ENCODE peak calls at places on chromosomes 16 and 17, in six cellular contexts. E is aorta, Q is H9, P is Peyer's patch, N is heart left ventricle, D is OCI-LY7. M is an unnamed sample.

GRCh38 chr17:236641-237405 is 55.4 kb upstream of the DOC2B start:
- DNase-seq in E (peak; percentile 17), D (no peak), N (peak; percentile 3), P (no peak), Q (no peak), M (peak; percentile 58)

GRCh38 chr17:29086628-29087332 is 43.8 kb downstream of the PIPOX start:
- DNase-seq in P (no peak), D (no peak), Q (peak; percentile 77), E (no peak), N (no peak), M (no peak)

GRCh38 chr17:37802061-37802460 is 57.2 kb upstream of the HNF1B start:
- DNase-seq in D (no peak), Q (no peak), P (no peak), N (no peak), E (peak; percentile 47), M (no peak)

GRCh38 chr16:57519796-57520360 is 16.5 kb downstream of the CCDC102A start:
- DNase-seq in N (peak; percentile 76), D (peak; percentile 79), P (peak; percentile 91), E (peak; percentile 80), Q (peak; percentile 82), M (peak; percentile 89)

GRCh38 chr16:83931556-83931955 is 21.5 kb upstream of the OSGIN1 start:
- DNase-seq in D (no peak), P (no peak), N (no peak), E (peak; percentile 46), Q (no peak), M (no peak)

GRCh38 chr17:35998018-35998545 is 3.3 kb downstream of the CCL15 start:
- DNase-seq in N (no peak), P (no peak), D (no peak), E (no peak), Q (peak; percentile 21), M (no peak)

GRCh38 chr17:28421775-28422305 is 15.8 kb upstream of the SLC46A1 start:
- DNase-seq in E (no peak), N (no peak), Q (no peak), P (no peak), D (no peak), M (no peak)

GRCh38 chr16:87254271-87254670 is 62.9 kb downstream of the C16orf95 start:
- DNase-seq in D (no peak), P (no peak), Q (no peak), E (no peak), N (no peak), M (peak; percentile 54)

GRCh38 chr17:41907185-41907556 is 11.6 kb downstream of the ACLY start:
- DNase-seq in P (no peak), Q (no peak), D (no peak), E (no peak), N (no peak), M (no peak)

GRCh38 chr17:75743625-75744206 is 21.3 kb downstream of the GALK1 start:
- DNase-seq in E (no peak), P (no peak), Q (no peak), N (no peak), D (no peak), M (no peak)

GRCh38 chr17:32515677-32516383 is 29.0 kb downstream of the CDK5R1 start:
- DNase-seq in P (no peak), D (no peak), E (no peak), N (no peak), Q (no peak), M (no peak)

GRCh38 chr16:50699345-50700159 is 6.1 kb downstream of the NOD2 start:
- DNase-seq in D (no peak), N (no peak), Q (no peak), P (no peak), E (no peak), M (no peak)

DNA sequence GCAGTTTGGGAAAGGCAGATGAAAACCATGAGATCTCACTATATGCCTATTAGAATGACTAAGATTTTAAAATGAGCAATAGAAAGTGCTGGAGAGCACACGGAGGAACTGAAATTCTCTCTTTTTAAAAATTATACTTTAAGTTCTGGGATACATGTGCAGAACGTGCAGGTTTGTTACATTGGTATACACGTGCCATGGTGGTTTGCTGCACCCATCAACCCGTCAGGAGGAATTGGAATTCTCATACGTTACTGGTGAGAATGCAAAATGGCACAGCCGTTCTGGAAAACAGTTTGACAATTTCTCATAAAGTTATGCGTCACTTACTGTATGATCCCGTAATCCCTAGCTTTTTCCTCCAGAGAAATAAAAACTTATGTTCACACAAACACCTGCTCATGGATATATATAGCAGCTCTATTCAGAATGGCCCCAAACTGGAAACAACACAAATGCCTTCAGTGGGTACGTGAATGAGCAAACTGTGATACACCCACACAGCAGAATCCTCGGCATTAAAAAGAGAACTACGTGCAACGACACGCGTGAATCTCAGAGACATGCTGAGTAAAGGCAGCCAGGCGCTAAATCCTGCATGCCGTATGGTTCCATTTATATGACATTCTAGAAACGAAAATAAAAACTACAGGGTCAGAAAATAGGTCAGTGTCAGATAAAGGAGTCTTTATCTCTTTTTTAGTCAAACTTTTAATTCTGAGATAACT is 11.8 kb downstream of the PIK3R6 start:
- DNase-seq in P (peak; percentile 43), E (no peak), D (no peak), Q (no peak), N (no peak), M (no peak)
- H3K27ac ChIP-seq in P (no peak overlapping the region), E (no peak overlapping the region), D (no peak overlapping the region), Q (no peak overlapping the region), N (no peak overlapping the region), M (no peak overlapping the region)

DNA sequence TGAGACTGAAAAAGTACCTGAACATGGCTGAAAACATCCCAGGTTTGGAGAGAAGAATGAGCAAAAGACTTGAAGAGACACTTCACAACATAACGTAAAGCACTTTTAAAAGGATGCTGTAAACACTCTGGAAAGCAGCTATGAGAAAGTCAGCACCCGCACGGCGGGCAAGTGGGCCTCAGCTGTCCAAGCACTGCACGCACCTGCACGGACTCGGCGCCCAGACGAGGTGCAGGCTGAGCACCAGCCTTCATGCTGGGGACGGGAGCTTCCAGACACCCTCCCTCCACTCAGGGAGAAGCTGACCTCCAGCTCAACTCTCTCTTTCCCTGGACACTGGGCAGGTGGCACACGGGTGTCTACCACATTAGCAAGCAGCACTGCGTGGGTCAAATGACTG is 13.1 kb downstream of the CCDC57 start:
- DNase-seq in N (no peak), P (no peak), D (no peak), Q (no peak), E (no peak), M (no peak)
- H3K27ac ChIP-seq in N (no peak overlapping the region), P (no peak overlapping the region), D (no peak overlapping the region), Q (no peak overlapping the region), E (no peak overlapping the region), M (no peak overlapping the region)

GRCh38 chr16:27169511-27170071 is 33.7 kb upstream of the KDM8 start:
- DNase-seq in Q (peak; percentile 40), E (peak; percentile 55), N (no peak), D (peak; percentile 77), P (peak; percentile 76), M (no peak)
- H3K27ac ChIP-seq in Q (no peak overlapping the region), E (no peak overlapping the region), N (no peak overlapping the region), D (peak overlapping the region; percentile 52), P (no peak overlapping the region), M (no peak overlapping the region)

GRCh38 chr17:74119049-74119580 is 84.4 kb upstream of the RPL38 start:
- DNase-seq in Q (peak; percentile 29), N (no peak), D (no peak), P (peak; percentile 21), E (no peak), M (peak; percentile 37)
- H3K27ac ChIP-seq in Q (no peak overlapping the region), N (no peak overlapping the region), D (no peak overlapping the region), P (no peak overlapping the region), E (no peak overlapping the region), M (no peak overlapping the region)